ENCODE peak calls at places on chromosomes 1 and 21, in seven cellular contexts. H is SK-N-SH, G is GM12891, C is GM12878, F is K562, Y is HepG2, N is H1. E is an unnamed sample.

GRCh38 chr1:239718571-239718970 is 332.2 kb downstream of the CHRM3 start:
- DNase-seq in H (no peak), G (no peak), C (no peak), F (no peak), Y (no peak), N (no peak), E (no peak)

GRCh38 chr1:219772265-219773036 is 155.9 kb downstream of the SLC30A10 start:
- DNase-seq in H (no peak), G (no peak), C (no peak), F (no peak), Y (no peak), N (no peak), E (no peak)

GRCh38 chr1:228782662-228783414 is 47.6 kb downstream of the RHOU start:
- DNase-seq in H (no peak), G (no peak), C (no peak), F (no peak), Y (peak), N (no peak), E (no peak)

GRCh38 chr1:21781971-21782867 is 730 bp downstream of the USP48 start:
- DNase-seq in H (peak), G (no peak), C (peak), F (peak), Y (peak), N (no peak), E (no peak)

GRCh38 chr1:217136895-217137205 is 413.6 kb upstream of the ESRRG start:
- DNase-seq in H (peak), G (no peak), C (no peak), F (no peak), Y (no peak), N (peak), E (no peak)

GRCh38 chr1:93638307-93638847 is 43.3 kb downstream of the BCAR3 start:
- DNase-seq in H (no peak), G (no peak), C (no peak), F (no peak), Y (no peak), N (no peak), E (no peak)

GRCh38 chr1:177209357-177209756 is 38.6 kb downstream of the BRINP2 start:
- DNase-seq in H (no peak), G (no peak), C (no peak), F (no peak), Y (no peak), N (no peak), E (no peak)

GRCh38 chr1:62652387-62652786 is 35.8 kb downstream of the DOCK7 start:
- DNase-seq in H (no peak), G (no peak), C (no peak), F (no peak), Y (no peak), N (no peak), E (no peak)

GRCh38 chr1:165235777-165236285 is 120.7 kb downstream of the LMX1A start:
- DNase-seq in H (peak), G (peak), C (no peak), F (no peak), Y (no peak), N (peak), E (no peak)

GRCh38 chr21:25441835-25442234 is 165.4 kb downstream of the MRPL39 start:
- DNase-seq in H (no peak), G (no peak), C (no peak), F (no peak), Y (no peak), N (no peak), E (no peak)

GRCh38 chr1:204367956-204368355 is 8.2 kb upstream of the PLEKHA6 start:
- DNase-seq in H (no peak), G (no peak), C (no peak), F (no peak), Y (no peak), N (no peak), E (no peak)

GRCh38 chr1:175195281-175195680 is 2.7 kb upstream of the KIAA0040 start:
- DNase-seq in H (no peak), G (no peak), C (no peak), F (no peak), Y (no peak), N (no peak), E (no peak)

GRCh38 chr1:62238507-62238906 is 43.9 kb downstream of the L1TD1 start:
- DNase-seq in H (no peak), G (no peak), C (no peak), F (no peak), Y (no peak), N (no peak), E (no peak)

GRCh38 chr1:155713054-155713453 is 24.2 kb downstream of the DAP3 start:
- DNase-seq in H (no peak), G (no peak), C (no peak), F (no peak), Y (no peak), N (no peak), E (no peak)

GRCh38 chr21:35294231-35294898 is 245.3 kb upstream of the RUNX1 start:
- DNase-seq in H (no peak), G (no peak), C (no peak), F (no peak), Y (no peak), N (no peak), E (no peak)

GRCh38 chr1:221794079-221794670 is 52.3 kb upstream of the DUSP10 start:
- DNase-seq in H (no peak), G (no peak), C (peak), F (no peak), Y (no peak), N (no peak), E (no peak)

GRCh38 chr1:185561629-185562028 is 172.6 kb upstream of the HMCN1 start:
- DNase-seq in H (no peak), G (no peak), C (no peak), F (no peak), Y (no peak), N (no peak), E (no peak)

GRCh38 chr1:156160744-156161181 is 7.4 kb downstream of the SEMA4A start:
- DNase-seq in H (peak), G (no peak), C (no peak), F (peak), Y (no peak), N (peak), E (no peak)

GRCh38 chr21:45891388-45892155 is 90.0 kb upstream of the COL6A1 start:
- DNase-seq in H (peak), G (no peak), C (no peak), F (no peak), Y (no peak), N (no peak), E (no peak)

GRCh38 chr1:226223786-226224244 is 351 bp downstream of the MIXL1 start:
- DNase-seq in H (peak), G (peak), C (no peak), F (no peak), Y (no peak), N (peak), E (peak)

GRCh38 chr1:152026895-152027294 is 9.9 kb downstream of the S100A11 start:
- DNase-seq in H (no peak), G (no peak), C (no peak), F (no peak), Y (no peak), N (no peak), E (no peak)

GRCh38 chr1:51415963-51416362 is 85.6 kb upstream of the TTC39A start:
- DNase-seq in H (no peak), G (no peak), C (no peak), F (no peak), Y (no peak), N (no peak), E (no peak)

GRCh38 chr1:116178837-116179236 is 67.6 kb downstream of the MAB21L3 start:
- DNase-seq in H (no peak), G (no peak), C (no peak), F (no peak), Y (no peak), N (no peak), E (no peak)
- TF ChIP-seq POLR2AphosphoS5 in H (no peak), G (no peak), C (no peak), F (no peak), Y (no peak), N (no peak), E (no peak)

DNA sequence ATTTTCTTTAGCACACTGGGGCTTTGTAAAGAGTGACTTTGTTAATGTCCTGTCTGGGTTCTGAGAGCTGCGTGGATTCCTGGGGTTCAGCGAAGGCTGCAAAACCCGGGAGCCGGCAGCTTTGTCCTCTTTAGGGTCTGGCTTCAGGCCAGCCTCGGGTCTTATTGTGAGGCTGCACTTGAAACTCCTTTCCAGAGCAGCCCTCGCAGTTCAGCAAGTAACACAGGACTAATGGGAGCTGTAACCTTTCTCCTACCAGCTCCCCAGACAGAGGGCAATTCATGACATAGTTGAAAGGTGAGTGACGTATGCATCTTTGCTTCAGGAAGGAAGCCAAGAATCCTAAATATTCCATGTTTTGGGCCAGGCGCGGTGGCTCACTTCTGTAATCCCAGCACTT is 1.4 kb downstream of the MTARC1 start:
- DNase-seq in H (no peak), G (no peak), C (no peak), F (no peak), Y (peak), N (no peak), E (no peak)
- TF ChIP-seq TAF1 in H (no peak), G (no peak), C (no peak), F (no peak), Y (no peak), N (no peak), E (no peak)

DNA sequence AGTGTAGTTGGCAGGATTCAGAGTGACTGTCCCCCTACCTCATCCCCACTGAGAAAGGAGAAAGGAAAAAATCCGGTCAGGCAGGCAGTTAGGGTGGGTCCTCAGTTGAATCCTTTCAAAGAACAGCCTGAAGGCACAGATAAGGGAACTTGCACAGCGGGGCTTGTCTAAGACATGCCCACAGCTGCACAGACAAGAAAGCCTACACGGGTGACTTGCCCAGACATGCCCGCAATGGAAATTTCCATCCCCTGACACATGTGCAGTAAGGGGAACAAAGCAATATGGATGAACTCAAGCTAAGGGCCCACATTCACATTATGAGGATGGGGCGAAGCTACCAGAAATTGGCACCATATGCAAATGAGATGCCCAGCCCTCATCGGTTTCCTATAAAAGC is 82.5 kb downstream of the DESI2 start:
- DNase-seq in H (no peak), G (no peak), C (peak), F (no peak), Y (no peak), N (no peak), E (no peak)
- TF ChIP-seq POLR2AphosphoS5 in H (no peak), G (no peak), C (no peak), F (no peak), Y (no peak), N (no peak), E (no peak)

DNA sequence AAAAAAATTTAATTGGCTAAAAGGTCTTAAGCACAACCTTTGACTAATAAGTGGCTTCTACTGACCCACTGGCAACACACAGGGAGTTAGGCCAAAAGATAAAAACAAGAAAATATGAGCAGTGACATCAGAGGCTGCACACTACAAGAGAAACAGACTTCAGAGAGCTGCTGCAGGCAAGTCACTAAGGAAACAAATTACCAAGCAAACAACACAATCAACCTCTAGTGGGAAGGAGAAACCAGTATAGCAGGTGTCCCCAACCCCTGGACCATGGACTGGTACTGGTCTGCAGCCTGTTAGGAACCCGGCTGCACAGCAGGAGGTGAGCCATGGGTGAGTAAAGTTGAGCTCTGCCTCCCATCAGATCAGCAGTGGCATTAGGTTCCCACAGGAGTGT is 20.8 kb upstream of the ENSA start:
- DNase-seq in H (no peak), G (no peak), C (no peak), F (no peak), Y (no peak), N (no peak), E (no peak)
- TF ChIP-seq TAF1 in H (no peak), G (no peak), C (no peak), F (no peak), Y (no peak), N (no peak), E (no peak)